ENCODE peak calls at places on chromosomes 4 and X, in ten cellular contexts. O, C, W, N, Q, E, M, X, V and S are unnamed samples.

GRCh38 chr4:180811556-180811955 is 1431.6 kb upstream of the TENM3 start:
- DNase-seq in O (no peak), C (no peak), Q (no peak), M (no peak), V (no peak), X (no peak), N (no peak), E (no peak), W (no peak), S (no peak)

GRCh38 chr4:3805731-3806130 is 39.5 kb downstream of the ADRA2C start:
- DNase-seq in C (no peak), V (no peak), M (no peak), X (no peak), N (no peak), E (no peak), W (no peak), O (no peak), Q (no peak), S (no peak)

GRCh38 chr4:95155759-95156451 is 392.9 kb downstream of the UNC5C start:
- DNase-seq in N (no peak), O (no peak), E (peak; percentile 23), V (no peak), Q (no peak), M (peak; percentile 35), W (peak; percentile 41), C (no peak), X (peak; percentile 13), S (no peak)

GRCh38 chrX:13770013-13770412 is 35.5 kb downstream of the OFD1 start:
- DNase-seq in C (no peak), Q (no peak), E (no peak), M (no peak), O (no peak), X (no peak), V (no peak), N (no peak), W (no peak), S (no peak)

GRCh38 chr4:168933423-168933822 is 76.6 kb downstream of the CBR4 start:
- DNase-seq in C (no peak), M (no peak), N (no peak), W (no peak), Q (no peak), O (no peak), E (no peak), X (no peak), V (no peak), S (no peak)

GRCh38 chr4:37827030-37827705 is 682 bp downstream of the PGM2 start:
- DNase-seq in Q (no peak), M (peak; percentile 68), O (peak; percentile 51), N (no peak), C (no peak), W (peak; percentile 61), X (no peak), V (no peak), E (peak; percentile 49), S (no peak)

GRCh38 chr4:73589261-73589847 is 30.9 kb downstream of the RASSF6 start:
- DNase-seq in V (no peak), N (peak; percentile 64), E (peak; percentile 42), M (peak; percentile 28), O (no peak), X (peak; percentile 47), C (no peak), Q (no peak), W (peak; percentile 85), S (no peak)

GRCh38 chr4:97432551-97432950 is 710.7 kb downstream of the STPG2 start:
- DNase-seq in X (no peak), V (no peak), E (no peak), M (no peak), C (no peak), Q (no peak), N (no peak), O (no peak), W (no peak), S (no peak)

GRCh38 chrX:78375894-78376293 is 48.5 kb upstream of the CYSLTR1 start:
- DNase-seq in N (peak; percentile 5), V (no peak), Q (no peak), E (peak; percentile 53), W (no peak), X (no peak), O (no peak), C (no peak), M (no peak), S (no peak)

GRCh38 chr4:47313396-47313795 is 150.1 kb downstream of the COMMD8 start:
- DNase-seq in V (no peak), W (peak; percentile 47), N (no peak), X (no peak), Q (no peak), O (no peak), E (no peak), C (no peak), M (no peak), S (no peak)

GRCh38 chr4:105741548-105741947 is 33.0 kb downstream of the GSTCD start:
- DNase-seq in N (no peak), C (no peak), Q (no peak), E (no peak), O (no peak), W (peak; percentile 35), X (peak; percentile 25), V (no peak), M (peak; percentile 12), S (no peak)

GRCh38 chr4:24799544-24800272 is 4.3 kb downstream of the SOD3 start:
- DNase-seq in Q (no peak), E (no peak), V (no peak), O (peak; percentile 23), M (no peak), X (no peak), W (no peak), N (no peak), C (no peak), S (no peak)

GRCh38 chr4:107243141-107243779 is 207.1 kb upstream of the DKK2 start:
- DNase-seq in E (peak; percentile 94), Q (peak; percentile 60), O (no peak), C (no peak), N (peak; percentile 54), X (no peak), W (no peak), M (no peak), V (no peak), S (no peak)

GRCh38 chrX:45749375-45749774 is 548.7 kb upstream of the DIPK2B start:
- DNase-seq in Q (no peak), M (no peak), V (no peak), E (peak; percentile 47), X (no peak), C (no peak), O (no peak), N (no peak), W (no peak), S (no peak)

GRCh38 chrX:19814240-19814639 is 73.2 kb downstream of the SH3KBP1 start:
- DNase-seq in N (no peak), M (no peak), Q (no peak), O (peak; percentile 76), C (no peak), V (no peak), X (no peak), E (no peak), W (no peak), S (peak; percentile 78)

GRCh38 chr4:184282251-184282713 is 64.6 kb upstream of the ENPP6 start:
- DNase-seq in W (no peak), N (no peak), X (no peak), O (no peak), C (no peak), E (no peak), V (peak; percentile 45), M (no peak), Q (no peak), S (no peak)

GRCh38 chrX:81120936-81121351 is 80.8 kb downstream of the HMGN5 start:
- DNase-seq in E (peak; percentile 52), W (peak; percentile 48), X (no peak), Q (no peak), M (peak; percentile 27), C (no peak), O (peak; percentile 83), N (peak; percentile 10), V (no peak), S (no peak)

GRCh38 chr4:30755306-30755705 is 35.1 kb downstream of the PCDH7 start:
- DNase-seq in W (no peak), E (no peak), V (no peak), O (no peak), N (no peak), M (no peak), C (no peak), Q (no peak), X (no peak), S (no peak)

GRCh38 chr4:27357283-27357682 is 496.6 kb downstream of the STIM2 start:
- DNase-seq in N (no peak), V (no peak), O (no peak), E (no peak), M (no peak), W (no peak), X (peak; percentile 10), Q (no peak), C (no peak), S (no peak)

GRCh38 chr4:33625762-33626161 is 2618.6 kb downstream of the ARAP2 start:
- DNase-seq in X (no peak), M (no peak), O (peak; percentile 3), C (no peak), N (no peak), Q (no peak), W (no peak), E (peak; percentile 1), V (no peak), S (no peak)

GRCh38 chr4:38660838-38661237 is 3.2 kb upstream of the KLF3 start:
- DNase-seq in E (no peak), X (no peak), W (no peak), C (no peak), V (no peak), O (no peak), M (no peak), Q (no peak), N (no peak), S (no peak)

GRCh38 chr4:133347409-133347808 is 198.3 kb downstream of the PCDH10 start:
- DNase-seq in M (no peak), Q (no peak), C (no peak), N (no peak), O (no peak), W (no peak), V (no peak), X (no peak), E (no peak), S (no peak)

GRCh38 chr4:163263601-163264000 is 68.8 kb downstream of the NPY1R start:
- DNase-seq in N (no peak), V (no peak), Q (no peak), C (no peak), E (no peak), M (no peak), W (no peak), X (no peak), O (peak; percentile 4), S (no peak)

GRCh38 chr4:74755486-74755885 is 38.8 kb downstream of the BTC start:
- DNase-seq in O (no peak), X (no peak), Q (no peak), N (no peak), V (no peak), M (no peak), W (no peak), E (no peak), C (no peak), S (no peak)

GRCh38 chr4:985123-985830 is 1.6 kb upstream of the IDUA start:
- DNase-seq in O (peak; percentile 74), X (no peak), N (no peak), V (no peak), Q (no peak), M (no peak), E (no peak), C (peak; percentile 43), W (no peak), S (no peak)

GRCh38 chrX:2390754-2391153 is 110.0 kb downstream of the DHRSX start:
- DNase-seq in X (no peak), Q (no peak), E (no peak), C (no peak), O (no peak), V (no peak), M (no peak), W (no peak), N (no peak), S (no peak)

GRCh38 chr4:146641762-146642161 is 3.1 kb downstream of the POU4F2 start:
- DNase-seq in M (no peak), V (no peak), C (no peak), X (no peak), Q (no peak), E (no peak), N (no peak), W (no peak), O (no peak), S (no peak)

GRCh38 chrX:100297732-100298131 is 112.3 kb downstream of the PCDH19 start:
- DNase-seq in N (no peak), O (no peak), X (no peak), E (no peak), V (no peak), W (no peak), Q (no peak), C (no peak), M (no peak), S (no peak)